ENCODE peak calls at places on chromosomes 13 and 19, in six cellular contexts. One of them, this sample, is unnamed.
A peak's percentile ranks its signal among the peaks of the same experiment; 100 is the strongest.

GRCh38 chr13:110985570-110985969 is 70.7 kb upstream of the ANKRD10 start:
- DNase-seq in fibroblast of pulmonary artery: no peak
- DNase-seq in WTC11: no peak
- DNase-seq in GM12865: no peak
- DNase-seq in body of pancreas: no peak
- DNase-seq in nephron progenitor cell: no peak
- DNase-seq in this sample: no peak

GRCh38 chr13:44011036-44011435 is 131.3 kb downstream of the LACC1 start:
- DNase-seq in fibroblast of pulmonary artery: no peak
- DNase-seq in WTC11: no peak
- DNase-seq in GM12865: no peak
- DNase-seq in body of pancreas: no peak
- DNase-seq in nephron progenitor cell: no peak
- DNase-seq in this sample: no peak

GRCh38 chr13:45196091-45196490 is 4.8 kb downstream of the KCTD4 start:
- DNase-seq in fibroblast of pulmonary artery: peak; percentile 36
- DNase-seq in WTC11: no peak
- DNase-seq in GM12865: no peak
- DNase-seq in body of pancreas: no peak
- DNase-seq in nephron progenitor cell: no peak
- DNase-seq in this sample: no peak

GRCh38 chr19:2732157-2732725 is 7.6 kb downstream of the SLC39A3 start:
- DNase-seq in fibroblast of pulmonary artery: no peak
- DNase-seq in WTC11: no peak
- DNase-seq in GM12865: no peak
- DNase-seq in body of pancreas: no peak
- DNase-seq in nephron progenitor cell: no peak
- DNase-seq in this sample: no peak

GRCh38 chr13:38661276-38661675 is 25.6 kb upstream of the FREM2 start:
- DNase-seq in fibroblast of pulmonary artery: peak; percentile 28
- DNase-seq in WTC11: no peak
- DNase-seq in GM12865: no peak
- DNase-seq in body of pancreas: no peak
- DNase-seq in nephron progenitor cell: no peak
- DNase-seq in this sample: no peak

GRCh38 chr19:40754611-40755247 is 3.7 kb downstream of the SNRPA start:
- DNase-seq in fibroblast of pulmonary artery: no peak
- DNase-seq in WTC11: no peak
- DNase-seq in GM12865: peak; percentile 62
- DNase-seq in body of pancreas: peak; percentile 51
- DNase-seq in nephron progenitor cell: no peak
- DNase-seq in this sample: no peak

GRCh38 chr19:3184847-3185481 is 766 bp upstream of the NCLN start:
- DNase-seq in fibroblast of pulmonary artery: peak; percentile 79
- DNase-seq in WTC11: peak; percentile 56
- DNase-seq in GM12865: peak; percentile 78
- DNase-seq in body of pancreas: peak; percentile 80
- DNase-seq in nephron progenitor cell: peak; percentile 65
- DNase-seq in this sample: no peak

GRCh38 chr13:82751221-82751620 is 1131.1 kb downstream of the SLITRK1 start:
- DNase-seq in fibroblast of pulmonary artery: no peak
- DNase-seq in WTC11: no peak
- DNase-seq in GM12865: no peak
- DNase-seq in body of pancreas: no peak
- DNase-seq in nephron progenitor cell: no peak
- DNase-seq in this sample: no peak

GRCh38 chr19:15318241-15318691 is 14.1 kb downstream of the BRD4 start:
- DNase-seq in fibroblast of pulmonary artery: no peak
- DNase-seq in WTC11: no peak
- DNase-seq in GM12865: peak; percentile 46
- DNase-seq in body of pancreas: peak; percentile 48
- DNase-seq in nephron progenitor cell: no peak
- DNase-seq in this sample: no peak

GRCh38 chr13:69389899-69390298 is 717.7 kb upstream of the ATXN8OS start:
- DNase-seq in fibroblast of pulmonary artery: no peak
- DNase-seq in WTC11: no peak
- DNase-seq in GM12865: no peak
- DNase-seq in body of pancreas: no peak
- DNase-seq in nephron progenitor cell: no peak
- DNase-seq in this sample: no peak

GRCh38 chr19:45276284-45276687 is 25.2 kb downstream of the MARK4 start:
- DNase-seq in fibroblast of pulmonary artery: peak; percentile 23
- DNase-seq in WTC11: no peak
- DNase-seq in GM12865: no peak
- DNase-seq in body of pancreas: no peak
- DNase-seq in nephron progenitor cell: no peak
- DNase-seq in this sample: no peak

GRCh38 chr13:112606125-112607001 is 18.4 kb upstream of the TUBGCP3 start:
- DNase-seq in fibroblast of pulmonary artery: peak; percentile 86
- DNase-seq in WTC11: peak; percentile 96
- DNase-seq in GM12865: peak; percentile 89
- DNase-seq in body of pancreas: peak; percentile 93
- DNase-seq in nephron progenitor cell: peak; percentile 98
- DNase-seq in this sample: peak; percentile 95

GRCh38 chr13:20964904-20965303 is 62.4 kb upstream of the XPO4 start:
- DNase-seq in fibroblast of pulmonary artery: no peak
- DNase-seq in WTC11: no peak
- DNase-seq in GM12865: no peak
- DNase-seq in body of pancreas: no peak
- DNase-seq in nephron progenitor cell: no peak
- DNase-seq in this sample: no peak

GRCh38 chr13:52096748-52097147 is 32.1 kb downstream of the NEK5 start:
- DNase-seq in fibroblast of pulmonary artery: no peak
- DNase-seq in WTC11: no peak
- DNase-seq in GM12865: no peak
- DNase-seq in body of pancreas: no peak
- DNase-seq in nephron progenitor cell: no peak
- DNase-seq in this sample: no peak

GRCh38 chr13:27482996-27483395 is 32.6 kb upstream of the MTIF3 start:
- DNase-seq in fibroblast of pulmonary artery: no peak
- DNase-seq in WTC11: no peak
- DNase-seq in GM12865: peak; percentile 83
- DNase-seq in body of pancreas: peak; percentile 12
- DNase-seq in nephron progenitor cell: no peak
- DNase-seq in this sample: peak; percentile 57

GRCh38 chr19:49862411-49863253 is 4.7 kb downstream of the PNKP start:
- DNase-seq in fibroblast of pulmonary artery: no peak
- DNase-seq in WTC11: peak; percentile 83
- DNase-seq in GM12865: peak; percentile 21
- DNase-seq in body of pancreas: peak; percentile 8
- DNase-seq in nephron progenitor cell: peak; percentile 53
- DNase-seq in this sample: no peak
- TF ChIP-seq CTCF in fibroblast of pulmonary artery: no peak
- TF ChIP-seq CTCF in WTC11: no peak
- TF ChIP-seq CTCF in GM12865: peak; percentile 16
- TF ChIP-seq CTCF in body of pancreas: no peak
- TF ChIP-seq CTCF in nephron progenitor cell: no peak
- TF ChIP-seq CTCF in this sample: no peak

DNA sequence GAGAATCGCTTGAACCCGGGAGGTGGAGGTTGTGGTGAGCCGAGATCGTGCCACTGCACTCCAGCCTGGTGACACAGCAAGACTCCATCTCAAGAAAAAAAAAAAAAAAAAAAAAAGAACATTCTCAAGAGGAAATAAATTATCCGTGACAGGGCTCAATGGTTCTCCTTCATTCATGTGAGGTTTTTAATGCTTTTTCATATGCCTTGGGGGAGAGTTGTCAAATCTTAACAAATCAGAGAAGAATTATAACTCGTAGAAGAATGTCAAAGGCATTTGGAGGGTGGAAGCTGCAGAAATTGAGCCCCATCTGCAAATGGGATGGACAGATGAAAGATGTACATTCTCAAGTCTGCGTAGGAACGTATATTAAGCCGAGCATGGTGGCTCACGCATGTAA is 34.8 kb upstream of the HOMER3 start:
- DNase-seq in fibroblast of pulmonary artery: no peak
- DNase-seq in WTC11: no peak
- DNase-seq in GM12865: no peak
- DNase-seq in body of pancreas: no peak
- DNase-seq in nephron progenitor cell: no peak
- DNase-seq in this sample: no peak
- TF ChIP-seq CTCF in fibroblast of pulmonary artery: no peak
- TF ChIP-seq CTCF in WTC11: no peak
- TF ChIP-seq CTCF in GM12865: no peak
- TF ChIP-seq CTCF in body of pancreas: no peak
- TF ChIP-seq CTCF in nephron progenitor cell: no peak
- TF ChIP-seq CTCF in this sample: no peak

GRCh38 chr13:41352935-41353801 is 42.1 kb downstream of the NAA16 start:
- DNase-seq in fibroblast of pulmonary artery: peak; percentile 80
- DNase-seq in WTC11: no peak
- DNase-seq in GM12865: peak; percentile 67
- DNase-seq in body of pancreas: peak; percentile 22
- DNase-seq in nephron progenitor cell: peak; percentile 27
- DNase-seq in this sample: peak; percentile 66
- TF ChIP-seq CTCF in fibroblast of pulmonary artery: peak; percentile 75
- TF ChIP-seq CTCF in WTC11: peak; percentile 74
- TF ChIP-seq CTCF in GM12865: peak; percentile 63
- TF ChIP-seq CTCF in body of pancreas: peak; percentile 61
- TF ChIP-seq CTCF in nephron progenitor cell: peak; percentile 85
- TF ChIP-seq CTCF in this sample: peak; percentile 67

DNA sequence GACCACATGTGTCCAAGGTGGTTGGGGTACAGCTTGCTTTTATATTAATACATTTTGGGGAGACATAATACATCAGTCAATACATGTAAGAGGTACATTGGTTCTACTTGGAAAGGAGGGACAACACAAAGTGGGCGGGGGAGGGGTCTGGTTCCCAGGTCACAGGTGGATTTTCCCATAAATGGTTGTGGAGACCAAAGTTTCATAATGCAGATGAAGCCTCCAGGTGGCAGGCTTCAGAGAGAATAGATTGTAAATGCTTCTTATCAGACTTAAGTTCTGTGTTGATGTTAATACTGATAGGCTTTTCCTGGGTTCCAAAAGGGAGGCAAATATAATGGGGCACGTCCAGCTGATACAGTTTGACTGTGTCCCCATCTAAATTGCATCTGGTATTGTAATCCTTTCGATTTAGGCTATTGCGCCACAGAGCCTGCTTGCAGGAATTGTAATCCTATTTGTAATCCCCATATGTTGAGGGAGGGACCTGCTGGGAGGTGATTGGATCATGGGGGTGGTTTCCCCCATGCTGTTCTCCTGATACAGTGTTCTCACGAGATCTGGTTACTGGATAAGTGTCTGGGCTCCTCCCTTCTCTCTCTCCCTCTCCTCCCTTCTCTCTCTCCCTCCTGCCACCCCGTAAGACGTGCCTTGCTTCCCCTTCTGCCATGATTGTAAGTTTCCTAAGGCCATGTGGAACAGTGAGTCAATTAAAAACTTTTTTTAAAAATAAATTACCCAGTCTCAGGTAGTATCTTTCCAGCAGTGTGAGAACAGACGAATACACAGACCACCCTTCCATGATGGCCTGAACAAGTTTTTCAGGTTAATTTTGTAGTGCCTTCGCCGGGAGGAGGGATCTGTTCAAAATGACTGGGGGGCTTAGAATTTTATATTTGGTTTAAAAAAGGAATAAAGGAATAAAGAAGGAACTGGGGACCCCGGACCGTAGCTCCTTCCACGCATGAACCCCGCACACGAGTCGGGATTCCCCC is 44.9 kb downstream of the ZNF823 start:
- DNase-seq in fibroblast of pulmonary artery: peak; percentile 59
- DNase-seq in WTC11: peak; percentile 57
- DNase-seq in GM12865: peak; percentile 7
- DNase-seq in body of pancreas: peak; percentile 15
- DNase-seq in nephron progenitor cell: no peak
- DNase-seq in this sample: no peak
- TF ChIP-seq CTCF in fibroblast of pulmonary artery: no peak
- TF ChIP-seq CTCF in WTC11: no peak
- TF ChIP-seq CTCF in GM12865: no peak
- TF ChIP-seq CTCF in body of pancreas: no peak
- TF ChIP-seq CTCF in nephron progenitor cell: no peak
- TF ChIP-seq CTCF in this sample: no peak

DNA sequence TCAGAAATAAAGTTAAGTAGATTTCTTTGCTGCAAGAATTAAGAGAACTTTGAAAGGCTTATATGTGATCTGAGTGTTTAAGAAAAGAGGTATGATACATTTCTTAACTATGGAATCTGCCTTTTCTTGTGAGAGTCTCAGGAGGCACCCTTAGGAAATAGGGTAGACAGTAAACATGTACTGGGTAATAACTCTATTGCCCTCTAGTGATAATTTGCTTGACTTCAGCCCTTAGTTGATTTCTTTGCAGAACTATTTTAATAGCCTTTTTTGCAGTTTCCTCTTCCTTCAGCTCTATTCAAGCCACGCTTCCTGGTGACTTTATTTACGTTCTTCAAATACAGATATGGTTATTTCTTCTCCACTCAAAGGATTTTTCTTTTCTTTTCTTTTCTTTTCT is 37.0 kb upstream of the CCNA1 start:
- DNase-seq in fibroblast of pulmonary artery: peak; percentile 77
- DNase-seq in WTC11: no peak
- DNase-seq in GM12865: peak; percentile 19
- DNase-seq in body of pancreas: no peak
- DNase-seq in nephron progenitor cell: no peak
- DNase-seq in this sample: no peak
- TF ChIP-seq CTCF in fibroblast of pulmonary artery: peak; percentile 65
- TF ChIP-seq CTCF in WTC11: no peak
- TF ChIP-seq CTCF in GM12865: no peak
- TF ChIP-seq CTCF in body of pancreas: no peak
- TF ChIP-seq CTCF in nephron progenitor cell: no peak
- TF ChIP-seq CTCF in this sample: no peak